ENCODE peak calls at places on chromosomes 6 and 20, in four cellular contexts. V, Y, Z and O are unnamed samples. For H3K27me3, the result is how much of the 10 kb centered on the place peaks cover.

GRCh38 chr6:111715321-111715720 is 109.6 kb upstream of the TRAF3IP2 start:
- DNase-seq in V (no peak), Z (no peak), Y (no peak), O (no peak)

GRCh38 chr6:108492131-108492766 is 68.5 kb upstream of the FOXO3 start:
- DNase-seq in Y (peak), V (no peak), Z (no peak), O (peak)

GRCh38 chr6:18328549-18328922 is 58.6 kb upstream of the RNF144B start:
- DNase-seq in Z (no peak), Y (no peak), V (no peak), O (no peak)

GRCh38 chr20:53944796-53945195 is 125.6 kb downstream of the BCAS1 start:
- DNase-seq in Y (no peak), Z (no peak), V (no peak), O (no peak)

GRCh38 chr20:38452880-38453624 is 17.9 kb upstream of the SNHG17 start:
- DNase-seq in Z (peak), Y (peak), V (no peak), O (no peak)

GRCh38 chr6:36339156-36339555 is 2.5 kb upstream of the BNIP5 start:
- DNase-seq in Y (no peak), Z (peak), V (peak), O (no peak)

GRCh38 chr6:27608916-27609883 is 136.3 kb upstream of the ZNF184 start:
- DNase-seq in Y (peak), Z (no peak), V (no peak), O (no peak)

GRCh38 chr6:170124836-170125235 is 166.0 kb downstream of the DLL1 start:
- DNase-seq in V (no peak), Z (peak), Y (no peak), O (peak)

GRCh38 chr6:112780498-112781096 is 433.5 kb downstream of the RFPL4B start:
- DNase-seq in V (peak), Y (peak), Z (peak), O (peak)

GRCh38 chr6:11637266-11637665 is 99.7 kb downstream of the TMEM170B start:
- DNase-seq in Y (no peak), Z (no peak), V (no peak), O (no peak)

GRCh38 chr6:43368517-43369160 is 808 bp downstream of the ZNF318 start:
- DNase-seq in Z (peak), Y (peak), V (peak), O (peak)
- H3K27ac ChIP-seq in Z (peak), Y (peak), V (peak), O (peak)

GRCh38 chr6:31977816-31978431 is 3.9 kb upstream of the C4A start:
- DNase-seq in Y (no peak), Z (peak), V (no peak), O (no peak)
- TF ChIP-seq POLR2A in Y (no peak), Z (no peak), V (no peak), O (no peak)

GRCh38 chr20:610130-611046 is at the start of gene TCF15:
- DNase-seq in Y (no peak), Z (no peak), V (no peak), O (no peak)
- H3K27me3 ChIP-seq in Y (half or more), Z (half or more), V (half or more), O (under half)

GRCh38 chr20:64111841-64112641 is 4.7 kb upstream of the NPBWR2 start:
- DNase-seq in Z (peak), Y (no peak), V (peak), O (peak)

GRCh38 chr20:64113796-64114355 is 6.5 kb upstream of the NPBWR2 start:
- DNase-seq in Z (peak), V (peak), Y (no peak), O (no peak)

GRCh38 chr20:64113444-64113775 is 6.0 kb upstream of the NPBWR2 start:
- DNase-seq in V (peak), Z (no peak), Y (no peak), O (no peak)

GRCh38 chr20:64114356-64114971 is 7.1 kb upstream of the NPBWR2 start:
- DNase-seq in Y (no peak), Z (peak), V (peak), O (no peak)

GRCh38 chr20:64112691-64113443 is 5.5 kb upstream of the NPBWR2 start:
- DNase-seq in Z (peak), V (peak), Y (no peak), O (no peak)
- H3K27ac ChIP-seq in Z (no peak), V (no peak), Y (no peak), O (peak)

GRCh38 chr6:167700199-167700598 is 126.5 kb upstream of the AFDN start:
- DNase-seq in Z (peak), Y (no peak), V (no peak), O (no peak)

GRCh38 chr6:167698540-167698939 is 128.2 kb upstream of the AFDN start:
- DNase-seq in V (no peak), Y (no peak), Z (peak), O (no peak)

GRCh38 chr6:167701010-167701409 is 125.7 kb upstream of the AFDN start:
- DNase-seq in Z (peak), Y (no peak), V (no peak), O (no peak)

GRCh38 chr6:167697316-167697715 is 129.4 kb upstream of the AFDN start:
- DNase-seq in Z (no peak), V (no peak), Y (no peak), O (no peak)

GRCh38 chr6:167699141-167700036 is 127.3 kb upstream of the AFDN start:
- DNase-seq in Y (no peak), V (peak), Z (peak), O (peak)
- TF ChIP-seq POLR2A in Y (no peak), V (no peak), Z (no peak), O (no peak)

GRCh38 chr6:10382322-10382721 is 32.6 kb downstream of the TFAP2A start:
- DNase-seq in V (no peak), Z (no peak), Y (no peak), O (no peak)

GRCh38 chr6:10384064-10384317 is 30.9 kb downstream of the TFAP2A start:
- DNase-seq in Y (no peak), Z (no peak), V (no peak), O (no peak)

GRCh38 chr6:10381830-10382208 is 33.1 kb downstream of the TFAP2A start:
- DNase-seq in V (no peak), Y (no peak), Z (no peak), O (no peak)

GRCh38 chr6:10383312-10384063 is 31.4 kb downstream of the TFAP2A start:
- DNase-seq in V (no peak), Y (no peak), Z (no peak), O (no peak)

GRCh38 chr6:10382728-10383127 is 32.1 kb downstream of the TFAP2A start:
- DNase-seq in Z (no peak), Y (no peak), V (no peak), O (no peak)
- H3K27me3 ChIP-seq in Z (half or more), Y (half or more), V (half or more), O (half or more)

GRCh38 chr6:53236241-53236640 is 87.6 kb upstream of the GCM1 start:
- DNase-seq in V (no peak), Z (no peak), Y (no peak), O (no peak)
- H3K27ac ChIP-seq in V (no peak), Z (no peak), Y (no peak), O (no peak)

DNA sequence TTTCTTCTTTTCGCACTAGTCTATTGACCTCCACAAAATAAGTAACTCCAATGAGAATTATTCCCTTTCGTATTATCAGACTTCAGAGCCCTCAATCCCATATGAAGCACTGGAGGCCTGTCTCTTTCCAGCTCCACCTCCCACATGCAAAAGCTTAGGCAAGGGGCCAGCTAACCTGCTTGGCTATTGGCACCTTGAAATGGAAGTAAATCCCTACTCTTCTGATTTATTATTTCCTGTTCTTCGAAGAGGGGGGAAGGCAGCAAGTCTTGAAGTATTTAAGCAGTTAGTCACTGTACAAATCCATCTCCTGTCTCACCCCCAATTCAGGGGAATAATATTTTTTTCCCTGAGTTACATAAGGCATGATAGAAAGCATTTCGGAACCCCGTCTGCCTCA is 577.8 kb downstream of the MAFB start:
- DNase-seq in Y (no peak), Z (no peak), V (no peak), O (no peak)
- TF ChIP-seq POLR2A in Y (no peak), Z (no peak), V (no peak), O (no peak)